ENCODE peak calls at places on chromosomes 2 and 18, in six cellular contexts. One of them, this sample, is unnamed. For H3K4me1 and H3K36me3, the result is how much of the 10 kb centered on the place peaks cover.

GRCh38 chr2:129927696-129928095 is 51.8 kb upstream of the RAB6C start:
- DNase-seq in adipocyte: no peak
- DNase-seq in breast epithelium: no peak
- DNase-seq in lower lobe of right lung: no peak
- DNase-seq in adrenal gland: no peak
- DNase-seq in left ventricle myocardium inferior: no peak
- DNase-seq in this sample: no peak

GRCh38 chr2:23480991-23481797 is 96.2 kb downstream of the KLHL29 start:
- DNase-seq in breast epithelium: peak
- DNase-seq in adipocyte: peak
- DNase-seq in lower lobe of right lung: no peak
- DNase-seq in adrenal gland: no peak
- DNase-seq in left ventricle myocardium inferior: no peak
- DNase-seq in this sample: no peak

GRCh38 chr2:86485103-86485502 is 43.9 kb downstream of the KDM3A start:
- DNase-seq in left ventricle myocardium inferior: no peak
- DNase-seq in breast epithelium: no peak
- DNase-seq in lower lobe of right lung: no peak
- DNase-seq in adrenal gland: no peak
- DNase-seq in adipocyte: peak
- DNase-seq in this sample: no peak

GRCh38 chr2:47321006-47321405 is 82.0 kb upstream of the MSH2 start:
- DNase-seq in left ventricle myocardium inferior: no peak
- DNase-seq in lower lobe of right lung: peak
- DNase-seq in breast epithelium: no peak
- DNase-seq in adipocyte: no peak
- DNase-seq in adrenal gland: no peak
- DNase-seq in this sample: no peak

GRCh38 chr2:67455219-67456142 is 58.3 kb downstream of the ETAA1 start:
- DNase-seq in lower lobe of right lung: no peak
- DNase-seq in adrenal gland: no peak
- DNase-seq in left ventricle myocardium inferior: no peak
- DNase-seq in breast epithelium: no peak
- DNase-seq in adipocyte: no peak
- DNase-seq in this sample: no peak

GRCh38 chr2:48572797-48573196 is 42.8 kb downstream of the STON1 start:
- DNase-seq in breast epithelium: no peak
- DNase-seq in lower lobe of right lung: no peak
- DNase-seq in adrenal gland: no peak
- DNase-seq in left ventricle myocardium inferior: no peak
- DNase-seq in adipocyte: no peak
- DNase-seq in this sample: no peak

GRCh38 chr2:5839563-5839962 is 147.4 kb downstream of the SOX11 start:
- DNase-seq in left ventricle myocardium inferior: no peak
- DNase-seq in lower lobe of right lung: no peak
- DNase-seq in adrenal gland: no peak
- DNase-seq in adipocyte: no peak
- DNase-seq in breast epithelium: no peak
- DNase-seq in this sample: no peak

GRCh38 chr2:88575051-88575450 is 52.2 kb downstream of the EIF2AK3 start:
- DNase-seq in left ventricle myocardium inferior: no peak
- DNase-seq in lower lobe of right lung: no peak
- DNase-seq in adipocyte: no peak
- DNase-seq in breast epithelium: no peak
- DNase-seq in adrenal gland: no peak
- DNase-seq in this sample: no peak

GRCh38 chr2:143205106-143205764 is 76.0 kb downstream of the ARHGAP15 start:
- DNase-seq in breast epithelium: no peak
- DNase-seq in left ventricle myocardium inferior: no peak
- DNase-seq in lower lobe of right lung: no peak
- DNase-seq in adrenal gland: no peak
- DNase-seq in adipocyte: peak
- DNase-seq in this sample: peak

GRCh38 chr2:241843321-241844065 is 15.2 kb downstream of the PDCD1 start:
- DNase-seq in lower lobe of right lung: no peak
- DNase-seq in adipocyte: no peak
- DNase-seq in left ventricle myocardium inferior: no peak
- DNase-seq in adrenal gland: no peak
- DNase-seq in breast epithelium: no peak
- DNase-seq in this sample: no peak

GRCh38 chr2:39523308-39524044 is 86.4 kb upstream of the MAP4K3 start:
- DNase-seq in lower lobe of right lung: no peak
- DNase-seq in adipocyte: peak
- DNase-seq in breast epithelium: no peak
- DNase-seq in adrenal gland: no peak
- DNase-seq in left ventricle myocardium inferior: no peak
- DNase-seq in this sample: no peak

GRCh38 chr2:10834300-10834699 is 21.7 kb upstream of the PDIA6 start:
- DNase-seq in breast epithelium: no peak
- DNase-seq in adrenal gland: no peak
- DNase-seq in left ventricle myocardium inferior: no peak
- DNase-seq in lower lobe of right lung: no peak
- DNase-seq in adipocyte: no peak
- DNase-seq in this sample: no peak

GRCh38 chr2:191933307-191934105 is 86.6 kb upstream of the CAVIN2 start:
- DNase-seq in left ventricle myocardium inferior: no peak
- DNase-seq in adrenal gland: no peak
- DNase-seq in lower lobe of right lung: no peak
- DNase-seq in breast epithelium: no peak
- DNase-seq in adipocyte: no peak
- DNase-seq in this sample: no peak

GRCh38 chr2:202634556-202635440 is at the start of gene FAM117B:
- DNase-seq in adipocyte: peak
- DNase-seq in breast epithelium: peak
- DNase-seq in lower lobe of right lung: peak
- DNase-seq in left ventricle myocardium inferior: peak
- DNase-seq in adrenal gland: peak
- DNase-seq in this sample: peak

GRCh38 chr2:105455488-105455991 is 56.7 kb upstream of the FHL2 start:
- DNase-seq in left ventricle myocardium inferior: no peak
- DNase-seq in adipocyte: peak
- DNase-seq in adrenal gland: peak
- DNase-seq in lower lobe of right lung: no peak
- DNase-seq in breast epithelium: peak
- DNase-seq in this sample: no peak

GRCh38 chr2:32594573-32594972 is 33.3 kb upstream of the TTC27 start:
- DNase-seq in lower lobe of right lung: no peak
- DNase-seq in adipocyte: no peak
- DNase-seq in left ventricle myocardium inferior: no peak
- DNase-seq in breast epithelium: no peak
- DNase-seq in adrenal gland: no peak
- DNase-seq in this sample: no peak
- H3K4me1 ChIP-seq in lower lobe of right lung: under half
- H3K4me1 ChIP-seq in adipocyte: under half
- H3K4me1 ChIP-seq in left ventricle myocardium inferior: under half
- H3K4me1 ChIP-seq in breast epithelium: under half
- H3K4me1 ChIP-seq in adrenal gland: under half
- H3K4me1 ChIP-seq in this sample: under half

DNA sequence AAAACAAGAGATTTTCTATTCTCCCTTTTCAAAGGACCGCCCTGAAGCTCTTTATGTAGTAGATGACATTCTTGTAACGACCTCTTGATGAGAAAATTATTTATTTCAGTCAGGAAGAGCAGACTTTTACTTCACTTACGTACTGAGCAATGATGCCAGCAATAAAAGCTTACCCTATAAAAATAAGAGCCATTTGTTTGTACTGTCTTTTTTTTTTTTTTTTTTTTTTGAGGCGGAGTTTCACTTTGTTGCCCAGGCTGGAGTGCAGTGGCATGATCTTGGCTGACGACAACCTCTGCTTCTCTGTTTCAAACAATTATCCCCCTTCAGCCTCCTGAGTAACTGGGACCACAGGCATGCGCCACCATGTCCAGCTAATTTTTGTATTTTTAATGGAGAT is 39.2 kb downstream of the CRIM1 start:
- DNase-seq in lower lobe of right lung: no peak
- DNase-seq in breast epithelium: no peak
- DNase-seq in left ventricle myocardium inferior: no peak
- DNase-seq in adipocyte: no peak
- DNase-seq in adrenal gland: no peak
- DNase-seq in this sample: no peak
- H3K36me3 ChIP-seq in lower lobe of right lung: under half
- H3K36me3 ChIP-seq in breast epithelium: under half
- H3K36me3 ChIP-seq in left ventricle myocardium inferior: under half
- H3K36me3 ChIP-seq in adipocyte: under half
- H3K36me3 ChIP-seq in adrenal gland: under half
- H3K36me3 ChIP-seq in this sample: under half

DNA sequence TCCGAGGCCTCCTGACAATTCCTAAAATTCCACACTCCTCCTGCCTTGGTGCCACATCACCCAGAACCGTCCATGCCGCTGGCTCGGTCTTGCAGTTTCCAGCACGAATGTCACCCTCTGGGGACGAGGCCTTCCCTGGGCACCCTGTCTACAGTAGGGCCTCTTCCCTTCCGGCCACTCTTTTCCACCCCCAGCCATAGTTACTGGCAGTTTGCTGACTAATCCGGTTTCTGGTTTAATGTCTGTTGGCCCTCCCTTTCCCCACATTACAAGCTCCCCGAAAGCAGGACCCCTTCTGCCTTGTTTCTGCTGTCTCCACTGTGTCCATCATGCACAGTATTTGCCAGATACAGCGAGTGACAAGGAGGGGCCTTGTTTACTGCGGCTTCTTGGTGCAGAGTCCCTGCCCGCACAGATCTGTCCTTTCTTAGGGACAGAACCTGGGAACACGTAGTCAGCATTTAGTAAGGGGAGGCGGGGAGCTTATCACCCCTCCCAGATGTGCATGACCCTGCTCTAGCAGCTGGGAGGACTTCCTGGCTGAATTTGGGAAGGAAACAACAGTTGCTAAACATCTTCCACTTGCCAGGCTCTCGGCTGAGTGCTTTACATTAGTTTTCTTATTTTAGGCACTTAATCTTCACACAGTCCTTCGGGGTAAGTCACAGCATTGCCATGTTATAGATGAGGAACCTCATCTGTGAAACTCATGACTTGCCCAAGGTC is 23.6 kb upstream of the CATIP start:
- DNase-seq in left ventricle myocardium inferior: no peak
- DNase-seq in lower lobe of right lung: no peak
- DNase-seq in breast epithelium: no peak
- DNase-seq in adrenal gland: peak
- DNase-seq in adipocyte: no peak
- DNase-seq in this sample: peak
- H3K4me1 ChIP-seq in left ventricle myocardium inferior: under half
- H3K4me1 ChIP-seq in lower lobe of right lung: under half
- H3K4me1 ChIP-seq in breast epithelium: under half
- H3K4me1 ChIP-seq in adrenal gland: under half
- H3K4me1 ChIP-seq in adipocyte: under half
- H3K4me1 ChIP-seq in this sample: half or more

GRCh38 chr18:79372461-79372860 is 23.3 kb upstream of the NFATC1 start:
- DNase-seq in adipocyte: no peak
- DNase-seq in lower lobe of right lung: no peak
- DNase-seq in adrenal gland: no peak
- DNase-seq in breast epithelium: no peak
- DNase-seq in left ventricle myocardium inferior: no peak
- DNase-seq in this sample: no peak
- H3K36me3 ChIP-seq in adipocyte: under half
- H3K36me3 ChIP-seq in lower lobe of right lung: half or more
- H3K36me3 ChIP-seq in adrenal gland: under half
- H3K36me3 ChIP-seq in breast epithelium: under half
- H3K36me3 ChIP-seq in left ventricle myocardium inferior: under half
- H3K36me3 ChIP-seq in this sample: under half

DNA sequence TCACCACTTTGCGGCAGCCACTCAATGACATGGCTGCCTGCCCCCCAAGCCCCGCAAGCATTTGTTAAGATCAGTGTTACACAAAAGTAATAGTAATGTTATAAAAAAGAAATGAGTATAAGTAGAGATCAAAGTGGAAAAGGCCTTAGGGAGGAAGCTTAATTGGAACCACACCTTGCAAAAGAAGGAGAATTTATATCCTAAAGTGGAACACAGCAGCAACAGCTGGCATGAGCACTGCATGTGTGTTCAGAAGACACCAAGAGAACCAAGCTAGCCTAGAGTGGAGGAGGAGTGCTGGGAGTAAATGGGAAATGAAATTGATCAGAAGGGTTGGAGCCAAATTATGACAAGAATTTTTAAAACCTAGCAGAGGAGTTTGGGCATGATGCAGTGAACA is 73.1 kb upstream of the STK17B start:
- DNase-seq in adipocyte: peak
- DNase-seq in lower lobe of right lung: no peak
- DNase-seq in breast epithelium: no peak
- DNase-seq in left ventricle myocardium inferior: no peak
- DNase-seq in adrenal gland: no peak
- DNase-seq in this sample: no peak
- H3K4me1 ChIP-seq in adipocyte: under half
- H3K4me1 ChIP-seq in lower lobe of right lung: half or more
- H3K4me1 ChIP-seq in breast epithelium: under half
- H3K4me1 ChIP-seq in left ventricle myocardium inferior: under half
- H3K4me1 ChIP-seq in adrenal gland: under half
- H3K4me1 ChIP-seq in this sample: half or more

GRCh38 chr2:113184531-113185230 is 10.9 kb downstream of the PSD4 start:
- DNase-seq in breast epithelium: no peak
- DNase-seq in lower lobe of right lung: no peak
- DNase-seq in adipocyte: no peak
- DNase-seq in adrenal gland: no peak
- DNase-seq in left ventricle myocardium inferior: no peak
- DNase-seq in this sample: no peak

GRCh38 chr2:113183703-113184102 is 9.9 kb downstream of the PSD4 start:
- DNase-seq in breast epithelium: no peak
- DNase-seq in lower lobe of right lung: no peak
- DNase-seq in adrenal gland: no peak
- DNase-seq in left ventricle myocardium inferior: no peak
- DNase-seq in adipocyte: no peak
- DNase-seq in this sample: no peak

GRCh38 chr2:113187771-113188170 is 14.0 kb downstream of the PSD4 start:
- DNase-seq in left ventricle myocardium inferior: no peak
- DNase-seq in breast epithelium: no peak
- DNase-seq in adipocyte: no peak
- DNase-seq in adrenal gland: no peak
- DNase-seq in lower lobe of right lung: no peak
- DNase-seq in this sample: no peak

GRCh38 chr2:113185643-113186315 is 12.0 kb downstream of the PSD4 start:
- DNase-seq in adrenal gland: peak
- DNase-seq in lower lobe of right lung: peak
- DNase-seq in left ventricle myocardium inferior: no peak
- DNase-seq in breast epithelium: no peak
- DNase-seq in adipocyte: no peak
- DNase-seq in this sample: no peak

GRCh38 chr2:113186421-113186820 is 12.7 kb downstream of the PSD4 start:
- DNase-seq in lower lobe of right lung: no peak
- DNase-seq in adrenal gland: no peak
- DNase-seq in adipocyte: no peak
- DNase-seq in breast epithelium: no peak
- DNase-seq in left ventricle myocardium inferior: no peak
- DNase-seq in this sample: no peak
- H3K36me3 ChIP-seq in lower lobe of right lung: under half
- H3K36me3 ChIP-seq in adrenal gland: under half
- H3K36me3 ChIP-seq in adipocyte: under half
- H3K36me3 ChIP-seq in breast epithelium: under half
- H3K36me3 ChIP-seq in left ventricle myocardium inferior: under half
- H3K36me3 ChIP-seq in this sample: under half

This sample was measured in Karpas-422.